ENCODE peak calls at places on chromosomes 5 and 9, in nine cellular contexts. F is PC-3, B is caudate nucleus, Q is MV-4-11, A is GM13977, E is nephron progenitor cell, C is T-helper 2 cell, T is transverse colon, R is NCI-H2029 treated with DMSO at 0.1 percent for 48 hours. H is an unnamed sample.

GRCh38 chr5:2126512-2126911 is 243.8 kb upstream of the IRX4 start:
- DNase-seq in F (no peak), B (no peak), Q (no peak), A (no peak), E (no peak), C (no peak), T (no peak), R (no peak), H (no peak)

GRCh38 chr5:136626531-136626930 is 261.2 kb upstream of the TRPC7 start:
- DNase-seq in F (no peak), B (no peak), Q (no peak), A (no peak), E (no peak), C (no peak), T (no peak), R (no peak), H (no peak)

GRCh38 chr9:112887377-112887776 is 3.3 kb downstream of the SLC46A2 start:
- DNase-seq in F (no peak), B (no peak), Q (peak), A (no peak), E (no peak), C (no peak), T (peak), R (no peak), H (no peak)

GRCh38 chr9:100838857-100839256 is 189.7 kb upstream of the PLPPR1 start:
- DNase-seq in F (no peak), B (no peak), Q (no peak), A (no peak), E (no peak), C (no peak), T (no peak), R (no peak), H (no peak)

GRCh38 chr5:14665110-14665822 is 748 bp downstream of the OTULIN start:
- DNase-seq in F (peak), B (peak), Q (peak), A (peak), E (peak), C (no peak), T (peak), R (no peak), H (peak)

GRCh38 chr9:82558855-82559615 is 503.9 kb downstream of the RASEF start:
- DNase-seq in F (no peak), B (no peak), Q (peak), A (no peak), E (no peak), C (no peak), T (no peak), R (no peak), H (peak)

GRCh38 chr5:43571237-43571636 is 14.4 kb upstream of the PAIP1 start:
- DNase-seq in F (no peak), B (no peak), Q (no peak), A (no peak), E (no peak), C (no peak), T (no peak), R (no peak), H (no peak)

GRCh38 chr5:73592546-73592945 is 27.0 kb downstream of the UTP15 start:
- DNase-seq in F (peak), B (no peak), Q (no peak), A (no peak), E (no peak), C (no peak), T (no peak), R (no peak), H (no peak)

GRCh38 chr9:134525070-134525815 is 116.4 kb upstream of the COL5A1 start:
- DNase-seq in F (no peak), B (no peak), Q (no peak), A (no peak), E (no peak), C (no peak), T (peak), R (no peak), H (no peak)

GRCh38 chr5:19988447-19988846 is 447 bp upstream of the CDH18 start:
- DNase-seq in F (no peak), B (no peak), Q (no peak), A (no peak), E (peak), C (no peak), T (no peak), R (no peak), H (peak)